ENCODE peak calls at places on chromosomes 4 and X, in eight cellular contexts. P is AG04450, H is lower lobe of right lung, W is breast epithelium, J is right lobe of liver, E is HepG2, L is heart left ventricle, B is tibial nerve. N is an unnamed sample.

GRCh38 chrX:17591741-17592110 is 145.6 kb upstream of the SCML1 start:
- DNase-seq in P (no peak), H (no peak), W (no peak), J (no peak), E (no peak), L (no peak), B (no peak), N (no peak)

GRCh38 chrX:2680486-2681348 is 10.4 kb upstream of the CD99 start:
- DNase-seq in P (no peak), H (no peak), W (no peak), J (no peak), E (no peak), L (no peak), B (no peak), N (no peak)

GRCh38 chr4:184453402-184454160 is 20.8 kb downstream of the IRF2 start:
- DNase-seq in P (peak; percentile 69), H (no peak), W (no peak), J (no peak), E (no peak), L (no peak), B (peak; percentile 19), N (no peak)

GRCh38 chr4:98452091-98452490 is 190.9 kb downstream of the RAP1GDS1 start:
- DNase-seq in P (no peak), H (no peak), W (no peak), J (no peak), E (no peak), L (no peak), B (no peak), N (no peak)

GRCh38 chrX:143635915-143636314 is at the start of gene SLITRK4:
- DNase-seq in P (no peak), H (no peak), W (no peak), J (no peak), E (no peak), L (no peak), B (no peak), N (no peak)

GRCh38 chr4:158484173-158484885 is 37.4 kb upstream of the RXFP1 start:
- DNase-seq in P (no peak), H (no peak), W (no peak), J (no peak), E (no peak), L (no peak), B (no peak), N (no peak)

GRCh38 chr4:174681723-174682300 is 147.2 kb downstream of the GLRA3 start:
- DNase-seq in P (no peak), H (no peak), W (no peak), J (no peak), E (no peak), L (no peak), B (no peak), N (no peak)

GRCh38 chr4:171022698-171023378 is 790.4 kb upstream of the GALNTL6 start:
- DNase-seq in P (no peak), H (no peak), W (no peak), J (no peak), E (no peak), L (no peak), B (no peak), N (no peak)

GRCh38 chr4:5125326-5125725 is 74.0 kb downstream of the STK32B start:
- DNase-seq in P (no peak), H (no peak), W (no peak), J (no peak), E (no peak), L (no peak), B (no peak), N (peak; percentile 85)

GRCh38 chr4:72442147-72442546 is 126.9 kb downstream of the ADAMTS3 start:
- DNase-seq in P (no peak), H (no peak), W (no peak), J (no peak), E (no peak), L (no peak), B (no peak), N (no peak)

GRCh38 chr4:47837582-47838294 is at the start of gene CORIN:
- DNase-seq in P (no peak), H (peak; percentile 55), W (no peak), J (peak; percentile 54), E (no peak), L (no peak), B (no peak), N (no peak)

GRCh38 chr4:108620933-108621905 is 843 bp downstream of the RPL34 start:
- DNase-seq in P (no peak), H (no peak), W (no peak), J (no peak), E (no peak), L (no peak), B (no peak), N (no peak)

GRCh38 chrX:101210630-101211029 is 9.0 kb upstream of the DRP2 start:
- DNase-seq in P (no peak), H (no peak), W (no peak), J (no peak), E (no peak), L (no peak), B (no peak), N (no peak)

GRCh38 chrX:101208152-101208905 is 11.3 kb upstream of the DRP2 start:
- DNase-seq in P (no peak), H (no peak), W (no peak), J (no peak), E (peak; percentile 4), L (no peak), B (no peak), N (no peak)

GRCh38 chrX:101203782-101204351 is 15.7 kb upstream of the DRP2 start:
- DNase-seq in P (no peak), H (no peak), W (no peak), J (no peak), E (no peak), L (no peak), B (no peak), N (no peak)

GRCh38 chrX:101206471-101206870 is 13.1 kb upstream of the DRP2 start:
- DNase-seq in P (no peak), H (no peak), W (no peak), J (no peak), E (peak; percentile 16), L (no peak), B (no peak), N (no peak)
- TF ChIP-seq CTCF in P (peak; percentile 56), H (peak; percentile 30), W (no peak), J (peak; percentile 28), E (peak; percentile 49), L (peak; percentile 27), B (peak; percentile 16), N (peak; percentile 49)

GRCh38 chr4:445410-445809 is 53.5 kb downstream of the ZNF721 start:
- DNase-seq in P (no peak), H (no peak), W (no peak), J (no peak), E (no peak), L (no peak), B (no peak), N (no peak)
- H3K9me3 ChIP-seq in P (peaks cover 30% of the 10 kb centered on the region), H (peaks cover 100% of the 10 kb centered on the region), W (peaks cover 89% of the 10 kb centered on the region), J (peaks cover 91% of the 10 kb centered on the region), E (peaks cover 100% of the 10 kb centered on the region), L (peaks cover 100% of the 10 kb centered on the region), B (peaks cover 49% of the 10 kb centered on the region), N (peaks cover 12% of the 10 kb centered on the region)

DNA sequence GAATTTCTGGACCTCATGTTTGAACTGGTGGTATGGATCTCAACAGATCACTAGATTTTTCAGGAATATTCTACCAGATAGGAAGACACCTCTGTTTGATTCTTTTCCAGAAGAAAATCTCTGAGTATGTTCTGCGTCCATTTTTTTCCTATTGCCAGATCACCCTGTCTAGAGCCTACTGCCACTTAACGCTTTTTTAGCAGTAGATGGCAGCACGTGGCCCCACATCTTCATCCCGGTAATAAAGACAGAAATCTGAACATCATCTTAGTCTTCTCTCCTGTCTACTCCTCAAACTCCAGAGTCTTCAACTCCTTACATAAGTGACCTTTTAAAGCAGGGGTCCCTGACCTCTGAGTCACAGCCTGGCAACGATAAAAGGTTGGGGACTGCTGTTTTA is 184.7 kb downstream of the TMA16 start:
- DNase-seq in P (no peak), H (no peak), W (no peak), J (no peak), E (peak; percentile 21), L (no peak), B (no peak), N (no peak)
- TF ChIP-seq CTCF in P (peak; percentile 50), H (no peak), W (no peak), J (no peak), E (peak; percentile 27), L (no peak), B (no peak), N (peak; percentile 30)

DNA sequence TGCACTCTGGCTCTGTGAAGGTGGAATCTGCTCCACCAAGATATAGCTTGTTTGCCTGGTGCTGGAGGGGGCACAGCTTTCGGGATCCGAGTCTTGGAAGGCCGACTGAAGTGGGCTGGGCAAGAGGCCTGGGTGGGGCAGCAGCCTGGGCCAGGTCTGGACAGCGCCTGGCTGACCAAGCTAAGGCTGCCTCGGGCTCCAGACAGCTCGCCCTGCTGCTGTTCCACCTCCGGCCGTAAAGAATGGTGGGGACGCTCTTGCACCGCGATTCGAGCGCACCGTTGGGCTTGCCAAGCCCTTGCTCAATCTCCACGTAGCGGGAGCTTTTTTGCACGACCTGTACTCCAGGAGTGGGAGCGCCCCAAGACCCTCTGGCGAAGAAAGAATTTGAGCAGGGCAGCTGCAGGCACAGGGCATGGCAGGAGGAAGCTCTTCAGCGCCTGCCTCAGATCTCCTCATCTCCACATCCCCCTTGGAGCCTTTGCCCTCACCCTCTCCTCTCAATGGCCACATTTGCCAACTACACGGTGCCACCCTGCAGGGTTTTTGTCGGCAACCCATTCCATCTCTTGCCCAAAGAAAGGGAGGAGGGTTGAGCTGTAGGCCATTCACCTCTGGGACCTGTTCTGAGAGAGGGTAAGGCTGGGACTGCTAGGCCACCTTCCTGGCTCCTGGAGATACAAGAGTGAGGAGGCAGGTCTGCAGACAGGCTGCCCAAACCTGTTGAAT is 18.9 kb downstream of the CNGA2 start:
- DNase-seq in P (peak; percentile 1), H (peak; percentile 58), W (peak; percentile 23), J (peak; percentile 68), E (peak; percentile 13), L (peak; percentile 25), B (peak; percentile 34), N (peak; percentile 25)
- H3K9me3 ChIP-seq in P (no peaks in the 10 kb centered on the region), H (no peaks in the 10 kb centered on the region), W (no peaks in the 10 kb centered on the region), J (no peaks in the 10 kb centered on the region), E (no peaks in the 10 kb centered on the region), L (no peaks in the 10 kb centered on the region), B (no peaks in the 10 kb centered on the region), N (no peaks in the 10 kb centered on the region)

N was measured in BE2C.